ENCODE peak calls at places on chromosomes 7 and 10, in six cellular contexts. C, B, S, K, N and Z are unnamed samples.

GRCh38 chr10:33031171-33031570 is 73.1 kb upstream of the ITGB1 start:
- ATAC-seq in K (no peak), B (no peak), C (no peak), S (no peak), N (no peak), Z (no peak)

GRCh38 chr10:77887631-77888355 is 38.8 kb downstream of the DLG5 start:
- ATAC-seq in C (peak), B (no peak), S (peak), K (no peak), N (no peak), Z (no peak)

GRCh38 chr10:49488056-49488455 is 50.9 kb downstream of the ERCC6 start:
- ATAC-seq in C (no peak), S (no peak), N (no peak), K (no peak), B (no peak), Z (no peak)

GRCh38 chr10:133528296-133528844 is 1.2 kb downstream of the CYP2E1 start:
- ATAC-seq in N (no peak), K (no peak), B (no peak), C (peak), S (peak), Z (no peak)

GRCh38 chr10:60155945-60156683 is 233.6 kb downstream of the ANK3 start:
- ATAC-seq in B (no peak), S (no peak), C (peak), K (no peak), N (no peak), Z (no peak)

GRCh38 chr10:5070648-5071410 is 23.4 kb upstream of the AKR1C3 start:
- ATAC-seq in N (no peak), C (peak), S (peak), K (peak), B (no peak), Z (no peak)

GRCh38 chr7:144063710-144064109 is 5.9 kb upstream of the OR2A25 start:
- ATAC-seq in S (no peak), K (no peak), N (no peak), B (no peak), C (no peak), Z (no peak)

GRCh38 chr10:123272171-123272570 is 118.0 kb downstream of the BUB3 start:
- ATAC-seq in B (no peak), N (no peak), S (no peak), C (no peak), K (no peak), Z (no peak)

GRCh38 chr10:98308602-98309365 is 40.8 kb upstream of the LOXL4 start:
- ATAC-seq in B (no peak), N (no peak), K (peak), S (no peak), C (peak), Z (peak)

GRCh38 chr7:94782777-94783176 is 124.6 kb upstream of the PPP1R9A start:
- ATAC-seq in B (no peak), S (no peak), K (no peak), C (no peak), N (no peak), Z (no peak)

GRCh38 chr10:69684981-69685353 is 54.9 kb downstream of the FAM241B start:
- ATAC-seq in K (no peak), B (no peak), C (no peak), N (no peak), S (no peak), Z (no peak)

GRCh38 chr10:126931548-126931947 is 26.3 kb downstream of the DOCK1 start:
- ATAC-seq in N (no peak), S (no peak), K (no peak), B (no peak), C (peak), Z (no peak)

GRCh38 chr7:106344861-106345260 is 60.1 kb upstream of the NAMPT start:
- ATAC-seq in S (no peak), K (no peak), B (no peak), C (peak), N (no peak), Z (no peak)

GRCh38 chr10:43053825-43054224 is 23.0 kb upstream of the RET start:
- ATAC-seq in N (no peak), K (no peak), C (no peak), S (no peak), B (no peak), Z (no peak)

GRCh38 chr10:5443429-5443828 is 31.1 kb downstream of the NET1 start:
- ATAC-seq in K (no peak), S (no peak), B (no peak), C (no peak), N (peak), Z (peak)

GRCh38 chr7:45292481-45292880 is 134.9 kb downstream of the RAMP3 start:
- ATAC-seq in C (peak), B (no peak), N (no peak), K (no peak), S (no peak), Z (no peak)

GRCh38 chr10:119235381-119235780 is 28.0 kb downstream of the GRK5 start:
- ATAC-seq in K (no peak), C (peak), N (no peak), B (no peak), S (no peak), Z (no peak)

GRCh38 chr10:5945561-5946418 is 31.6 kb downstream of the IL15RA start:
- ATAC-seq in B (no peak), C (peak), S (peak), N (no peak), K (peak), Z (no peak)

GRCh38 chr10:77983384-77984341 is 45.7 kb downstream of the POLR3A start:
- ATAC-seq in B (no peak), S (peak), C (no peak), N (no peak), K (no peak), Z (no peak)

GRCh38 chr7:129914536-129915272 is 38.1 kb downstream of the UBE2H start:
- ATAC-seq in K (peak), S (no peak), C (peak), N (no peak), B (no peak), Z (no peak)

GRCh38 chr7:114711244-114711643 is 210.7 kb upstream of the MDFIC start:
- ATAC-seq in K (no peak), C (no peak), N (no peak), S (no peak), B (no peak), Z (no peak)

GRCh38 chr7:1533569-1534329 is 3.2 kb downstream of the MAFK start:
- ATAC-seq in C (peak), K (no peak), S (peak), B (no peak), N (peak), Z (peak)

GRCh38 chr7:35968140-35968940 is 167.5 kb downstream of the SEPTIN7 start:
- ATAC-seq in C (no peak), K (no peak), B (no peak), N (no peak), S (no peak), Z (peak)

GRCh38 chr10:31954410-31955191 is 26.0 kb upstream of the ARHGAP12 start:
- ATAC-seq in S (no peak), B (no peak), K (no peak), N (no peak), C (no peak), Z (no peak)

GRCh38 chr10:93261961-93262610 is 188.4 kb downstream of the CYP26A1 start:
- ATAC-seq in C (no peak), B (no peak), N (no peak), S (no peak), K (no peak), Z (no peak)

GRCh38 chr7:137882261-137882668 is 35.5 kb upstream of the DGKI start:
- ATAC-seq in N (no peak), C (peak), K (peak), B (no peak), S (peak), Z (peak)

GRCh38 chr10:110860576-110861241 is 11.0 kb upstream of the PDCD4 start:
- ATAC-seq in C (no peak), K (no peak), S (no peak), B (peak), N (peak), Z (peak)

GRCh38 chr7:65975814-65976445 is 6.1 kb downstream of the GUSB start:
- ATAC-seq in C (no peak), S (no peak), K (no peak), B (no peak), N (no peak), Z (no peak)

GRCh38 chr10:46033602-46034011 is 3.2 kb upstream of the NCOA4 start:
- ATAC-seq in K (no peak), N (no peak), B (no peak), S (peak), C (no peak), Z (no peak)

GRCh38 chr7:98322331-98323260 is 41.1 kb downstream of the BRI3 start:
- ATAC-seq in C (no peak), K (no peak), B (no peak), S (no peak), N (no peak), Z (no peak)